ENCODE peak calls at places on chromosomes 11 and 22, in ten cellular contexts. H is A673, U is astrocyte of the spinal cord, C is A549, I is HCT116, F is IMR-90, G is fibroblast of lung, W is left lung, L is PC-3, E is mammary epithelial cell. D is an unnamed sample.

GRCh38 chr11:111937461-111937769 is 272 bp downstream of the DIXDC1 start:
- DNase-seq in L (no peak), W (no peak), E (no peak), U (no peak), C (no peak), G (no peak), H (no peak), I (no peak), F (no peak), D (no peak)

GRCh38 chr11:10450451-10451398 is 4.3 kb upstream of the AMPD3 start:
- DNase-seq in C (peak; percentile 45), L (peak; percentile 79), W (peak; percentile 93), I (peak; percentile 62), U (peak; percentile 32), G (peak; percentile 24), H (no peak), E (peak; percentile 50), F (no peak), D (no peak)

GRCh38 chr11:112961146-112961668 is at the start of gene NCAM1:
- DNase-seq in C (peak; percentile 4), H (peak; percentile 96), G (peak; percentile 84), F (peak; percentile 23), E (peak; percentile 61), U (peak; percentile 81), I (peak; percentile 67), W (peak; percentile 79), L (peak; percentile 23), D (no peak)

GRCh38 chr11:67667490-67668190 is 6.8 kb downstream of the ALDH3B2 start:
- DNase-seq in C (no peak), H (no peak), U (no peak), F (no peak), W (no peak), L (no peak), I (no peak), E (no peak), G (no peak), D (no peak)

GRCh38 chr22:19691007-19691720 is 23.1 kb upstream of the SEPTIN5 start:
- DNase-seq in L (no peak), G (no peak), C (no peak), I (no peak), E (no peak), U (no peak), H (no peak), F (no peak), W (no peak), D (no peak)

GRCh38 chr11:34468209-34468841 is 29.6 kb downstream of the CAT start:
- DNase-seq in H (peak; percentile 86), F (peak; percentile 14), W (no peak), G (no peak), U (peak; percentile 34), E (peak; percentile 19), C (no peak), I (peak; percentile 28), L (peak; percentile 81), D (peak; percentile 41)

GRCh38 chr11:73141309-73142127 is 600 bp downstream of the FCHSD2 start:
- DNase-seq in C (peak; percentile 56), F (peak; percentile 69), U (peak; percentile 76), L (peak; percentile 62), G (peak; percentile 77), H (peak; percentile 81), E (peak; percentile 64), W (peak; percentile 87), I (peak; percentile 13), D (no peak)

GRCh38 chr11:111438846-111439520 is 59.9 kb upstream of the POU2AF1 start:
- DNase-seq in F (no peak), W (no peak), C (no peak), H (peak; percentile 34), G (no peak), U (no peak), I (no peak), E (no peak), L (no peak), D (no peak)

GRCh38 chr11:86143429-86144030 is 74.6 kb upstream of the PICALM start:
- DNase-seq in E (no peak), G (no peak), F (no peak), H (no peak), L (no peak), U (no peak), W (no peak), C (no peak), I (no peak), D (peak; percentile 34)

GRCh38 chr11:111944139-111944538 is 7.0 kb downstream of the DIXDC1 start:
- DNase-seq in G (peak; percentile 81), I (no peak), C (no peak), E (peak; percentile 58), U (peak; percentile 91), L (peak; percentile 37), W (no peak), H (no peak), F (peak; percentile 87), D (no peak)

GRCh38 chr11:12066056-12066798 is 44.2 kb upstream of the MICAL2 start:
- DNase-seq in C (peak; percentile 81), F (peak; percentile 98), H (no peak), E (peak; percentile 97), I (peak; percentile 93), W (no peak), L (peak; percentile 96), U (peak; percentile 87), G (peak; percentile 96), D (no peak)

GRCh38 chr11:77418981-77419592 is 54.8 kb downstream of the PAK1 start:
- DNase-seq in F (no peak), C (no peak), E (no peak), U (no peak), G (no peak), I (no peak), H (no peak), W (no peak), L (no peak), D (no peak)

GRCh38 chr22:35861451-35861850 is 143.8 kb downstream of the APOL5 start:
- DNase-seq in E (no peak), I (no peak), C (no peak), F (no peak), U (no peak), G (no peak), W (no peak), H (no peak), L (no peak), D (no peak)

GRCh38 chr22:45007946-45008852 is 1.6 kb downstream of the PHF21B start:
- DNase-seq in U (peak; percentile 27), L (no peak), G (peak; percentile 15), H (peak; percentile 61), E (peak; percentile 16), F (no peak), W (peak; percentile 78), I (no peak), C (peak; percentile 15), D (no peak)

GRCh38 chr11:106724293-106724892 is 293.9 kb downstream of the GUCY1A2 start:
- DNase-seq in G (peak; percentile 68), I (no peak), W (no peak), C (no peak), E (no peak), H (peak; percentile 15), L (no peak), F (peak; percentile 6), U (no peak), D (no peak)

GRCh38 chr11:105718641-105719040 is 108.8 kb downstream of the GRIA4 start:
- DNase-seq in E (no peak), W (no peak), F (no peak), C (no peak), L (no peak), G (peak; percentile 47), I (no peak), H (no peak), U (peak; percentile 6), D (no peak)

GRCh38 chr11:73860202-73860601 is 16.4 kb downstream of the COA4 start:
- DNase-seq in C (no peak), F (no peak), H (no peak), G (no peak), E (no peak), U (no peak), W (no peak), L (no peak), I (no peak), D (no peak)

GRCh38 chr11:45275823-45276222 is 10.3 kb downstream of the SYT13 start:
- DNase-seq in W (no peak), L (peak; percentile 17), G (no peak), I (no peak), C (no peak), E (peak; percentile 64), H (no peak), F (no peak), U (no peak), D (no peak)

GRCh38 chr11:122601131-122602125 is 54.1 kb upstream of the UBASH3B start:
- DNase-seq in H (no peak), I (no peak), W (no peak), G (peak; percentile 86), F (peak; percentile 69), C (peak; percentile 17), L (peak; percentile 27), E (peak; percentile 41), U (peak; percentile 38), D (no peak)

GRCh38 chr11:17735823-17736772 is 1.5 kb downstream of the KCNC1 start:
- DNase-seq in L (no peak), C (no peak), H (peak; percentile 19), E (no peak), U (no peak), G (no peak), W (peak; percentile 72), F (no peak), I (no peak), D (no peak)
- TF ChIP-seq CTCF in L (no peak), C (peak; percentile 20), H (peak; percentile 50), E (peak; percentile 25), U (peak; percentile 32), G (peak; percentile 5), W (no peak), F (peak; percentile 20), I (no peak), D (no peak)

GRCh38 chr11:65431452-65432132 is 9.0 kb downstream of the NEAT1 start:
- DNase-seq in L (no peak), H (no peak), I (no peak), G (peak; percentile 43), E (peak; percentile 29), U (peak; percentile 44), F (peak; percentile 48), W (no peak), C (no peak), D (no peak)
- H3K4me3 ChIP-seq in L (no peak overlapping the region), H (no peak overlapping the region), I (no peak overlapping the region), G (peak overlapping the region; percentile 78), E (no peak overlapping the region), U (peak overlapping the region; percentile 10), F (peak overlapping the region; percentile 19), W (no peak overlapping the region), C (peak overlapping the region; percentile 14), D (no peak overlapping the region)

GRCh38 chr11:63907808-63908530 is 9.0 kb downstream of the RCOR2 start:
- DNase-seq in E (no peak), L (no peak), H (no peak), G (no peak), F (no peak), C (no peak), U (no peak), W (no peak), I (no peak), D (no peak)
- TF ChIP-seq CTCF in E (no peak), L (peak; percentile 8), H (peak; percentile 19), G (no peak), F (no peak), C (no peak), U (no peak), W (no peak), I (peak; percentile 25), D (no peak)

DNA sequence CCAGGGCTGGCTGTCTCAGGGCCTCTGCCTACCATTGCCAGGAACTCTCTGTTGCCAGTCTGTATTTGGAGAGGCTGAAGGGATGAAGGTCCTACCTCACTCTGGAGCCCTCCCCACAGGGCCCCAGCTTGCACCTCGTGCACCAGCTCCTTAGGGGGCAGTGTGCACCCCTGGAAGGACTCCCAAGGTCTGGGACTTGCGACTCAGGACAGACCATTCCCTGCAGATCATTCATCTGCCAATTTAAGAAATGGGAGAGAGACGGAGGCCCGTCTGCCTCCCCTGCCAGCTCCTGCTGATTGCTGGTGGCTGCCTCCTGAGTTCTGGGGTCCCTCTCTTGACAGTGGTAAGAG is 27.5 kb upstream of the MALAT1 start:
- DNase-seq in E (no peak), G (peak; percentile 74), F (peak; percentile 79), L (peak; percentile 59), C (peak; percentile 84), I (no peak), U (peak; percentile 61), W (peak; percentile 86), H (peak; percentile 85), D (no peak)
- H3K4me3 ChIP-seq in E (no peak overlapping the region), G (no peak overlapping the region), F (peak overlapping the region; percentile 13), L (peak overlapping the region; percentile 5), C (peak overlapping the region; percentile 24), I (peak overlapping the region; percentile 31), U (no peak overlapping the region), W (no peak overlapping the region), H (no peak overlapping the region), D (peak overlapping the region; percentile 13)